ENCODE peak calls at places on chromosomes 7 and 10, in ten cellular contexts. U is mucosa of descending colon, N is brain microvascular endothelial cell, M is stomach, H is heart left ventricle, W is ovary, Q is psoas muscle, R is pancreas, K is astrocyte of the spinal cord, V is left ventricle myocardium inferior. G is an unnamed sample.

GRCh38 chr10:62166331-62167154 is 102.1 kb downstream of the RTKN2 start:
- DNase-seq in V (peak; percentile 20), W (no peak), N (no peak), H (no peak), R (no peak), U (no peak), K (peak; percentile 28), Q (no peak), M (peak; percentile 66), G (peak; percentile 37)

GRCh38 chr10:43138757-43139241 is 554 bp downstream of the CSGALNACT2 start:
- DNase-seq in R (no peak), V (no peak), K (peak; percentile 38), U (no peak), N (peak; percentile 35), Q (no peak), W (no peak), M (no peak), H (no peak), G (peak; percentile 47)

GRCh38 chr10:50511512-50512213 is 112.1 kb downstream of the SGMS1 start:
- DNase-seq in N (peak; percentile 47), U (no peak), M (no peak), H (no peak), W (no peak), Q (no peak), V (no peak), R (no peak), K (peak; percentile 10), G (peak; percentile 22)

GRCh38 chr7:138663741-138664710 is 37.1 kb downstream of the SVOPL start:
- DNase-seq in R (peak; percentile 58), V (no peak), Q (peak; percentile 51), N (peak; percentile 15), M (no peak), H (no peak), W (peak; percentile 53), K (peak; percentile 6), U (peak; percentile 52), G (peak; percentile 12)

GRCh38 chr10:34723746-34724145 is 91.3 kb downstream of the PARD3 start:
- DNase-seq in N (peak; percentile 73), V (no peak), U (no peak), K (peak; percentile 78), W (no peak), Q (no peak), H (peak; percentile 40), R (no peak), M (peak; percentile 58), G (peak; percentile 82)

GRCh38 chr10:69810097-69810496 is 8.4 kb downstream of the COL13A1 start:
- DNase-seq in Q (no peak), H (no peak), K (no peak), W (no peak), R (no peak), M (no peak), N (no peak), U (no peak), V (no peak), G (no peak)

GRCh38 chr10:43407148-43407575 is 1.8 kb downstream of the HNRNPF start:
- DNase-seq in V (peak; percentile 68), M (peak; percentile 66), K (peak; percentile 37), U (peak; percentile 78), W (peak; percentile 82), N (peak; percentile 40), R (peak; percentile 85), Q (peak; percentile 78), H (peak; percentile 62), G (peak; percentile 38)

GRCh38 chr7:137345799-137346449 is 2.4 kb upstream of the PTN start:
- DNase-seq in R (no peak), N (no peak), U (no peak), W (no peak), K (no peak), H (no peak), Q (no peak), M (no peak), V (no peak), G (no peak)

GRCh38 chr10:99859585-99859984 is 77.1 kb downstream of the ABCC2 start:
- DNase-seq in N (no peak), V (no peak), M (no peak), U (no peak), K (no peak), H (no peak), Q (no peak), R (no peak), W (no peak), G (peak; percentile 31)

GRCh38 chr7:90239625-90240228 is 5.2 kb upstream of the CFAP69 start:
- DNase-seq in K (no peak), H (no peak), V (no peak), W (no peak), R (no peak), U (no peak), M (no peak), Q (no peak), N (no peak), G (no peak)

GRCh38 chr7:48426966-48427555 is 255.8 kb downstream of the ABCA13 start:
- DNase-seq in W (no peak), N (peak; percentile 56), R (no peak), U (no peak), H (no peak), Q (no peak), V (no peak), M (no peak), K (peak; percentile 63), G (peak; percentile 1)

GRCh38 chr7:140617081-140617480 is 23.5 kb downstream of the DENND2A start:
- DNase-seq in M (no peak), U (no peak), Q (no peak), H (no peak), V (no peak), R (no peak), K (no peak), N (no peak), W (no peak), G (no peak)
- H3K4me3 ChIP-seq in M (no peak overlapping the region), U (no peak overlapping the region), Q (no peak overlapping the region), H (no peak overlapping the region), V (no peak overlapping the region), R (no peak overlapping the region), K (no peak overlapping the region), N (no peak overlapping the region), W (no peak overlapping the region), G (no peak overlapping the region)

GRCh38 chr7:112383671-112384417 is 66.4 kb upstream of the IFRD1 start:
- DNase-seq in U (no peak), N (no peak), K (no peak), W (no peak), M (no peak), V (no peak), H (no peak), R (no peak), Q (no peak), G (peak; percentile 34)
- TF ChIP-seq CTCF in U (no peak), N (no peak), K (no peak), W (no peak), M (no peak), V (peak; percentile 19), H (no peak), R (no peak), Q (no peak), G (no peak)

DNA sequence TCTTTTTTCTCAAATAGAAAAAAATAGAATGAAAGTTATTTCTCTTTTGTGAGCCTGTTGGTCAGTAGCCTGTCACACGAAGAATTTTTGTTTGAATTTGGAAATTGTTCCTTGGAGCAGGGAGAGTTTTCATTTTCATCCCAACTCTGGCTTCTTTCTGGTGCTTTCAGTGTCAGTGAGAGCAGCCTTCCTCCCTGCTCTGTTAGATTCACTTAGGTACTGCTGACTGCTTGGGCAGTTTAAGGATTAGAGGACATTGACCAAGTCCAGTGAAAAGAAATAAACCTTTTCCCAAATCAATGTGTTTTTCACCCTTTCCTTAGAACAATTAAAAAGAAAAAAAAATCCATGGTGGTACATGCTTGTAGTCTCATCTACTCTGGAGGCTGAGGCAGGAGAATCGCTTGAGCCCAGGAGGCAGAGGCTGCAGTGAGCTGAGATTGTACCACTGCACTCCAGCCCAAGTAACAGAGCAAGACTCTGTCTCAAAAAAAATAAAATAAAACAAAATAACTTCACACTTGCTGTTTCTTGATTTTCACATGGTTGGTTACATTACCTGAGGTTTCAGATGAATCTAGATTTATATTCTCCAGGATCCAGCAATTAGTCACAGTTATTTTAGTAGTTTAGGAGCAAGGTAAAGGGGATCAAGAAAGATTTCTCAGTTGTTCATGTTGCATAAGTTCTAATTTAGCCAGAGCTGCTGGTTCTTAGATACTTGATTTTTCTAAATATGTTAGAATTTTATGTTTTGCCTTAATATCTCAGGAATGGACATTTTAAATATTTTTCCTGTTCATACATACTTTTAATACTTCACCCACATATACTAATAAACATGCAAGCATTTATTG is 63.1 kb downstream of the ZNRF2 start:
- DNase-seq in W (no peak), V (no peak), H (no peak), R (no peak), M (no peak), U (no peak), K (no peak), Q (no peak), N (no peak), G (no peak)
- H3K4me3 ChIP-seq in W (no peak overlapping the region), V (no peak overlapping the region), H (no peak overlapping the region), R (no peak overlapping the region), M (no peak overlapping the region), U (no peak overlapping the region), K (no peak overlapping the region), Q (no peak overlapping the region), N (no peak overlapping the region), G (no peak overlapping the region)

DNA sequence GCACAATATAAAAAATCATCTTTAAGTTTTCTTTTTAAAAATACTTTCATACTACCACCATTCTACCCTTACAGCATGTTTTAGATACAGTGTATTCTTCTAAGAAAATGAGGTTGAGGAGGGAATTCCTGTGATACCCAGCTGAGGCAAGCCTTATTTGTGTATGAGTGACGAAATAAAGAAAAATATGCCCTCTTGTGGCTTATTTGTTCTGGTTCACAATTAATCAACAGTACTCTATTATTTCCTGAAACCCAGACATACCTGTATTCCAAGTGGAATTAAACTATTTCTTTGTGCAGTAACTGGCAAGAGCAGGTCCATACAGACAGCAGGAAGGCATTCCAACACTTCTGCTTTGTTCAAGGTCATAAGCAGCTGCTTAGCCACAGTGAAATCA is 4.5 kb upstream of the SEMA3D start:
- DNase-seq in W (no peak), N (no peak), R (no peak), V (no peak), M (no peak), H (no peak), U (no peak), K (peak; percentile 24), Q (no peak), G (peak; percentile 66)
- TF ChIP-seq CTCF in W (no peak), N (peak; percentile 36), R (no peak), V (peak; percentile 32), M (peak; percentile 12), H (peak; percentile 30), U (no peak), K (peak; percentile 27), Q (peak; percentile 6), G (peak; percentile 51)

G was measured in fibroblast of pulmonary artery.